ENCODE peak calls at places on chromosomes 6 and 20, in five cellular contexts. F is stimulated activated CD4-positive, alpha-beta T cell treated with anti-CD3 and anti-CD28 coated beads, Interleukin-1b, Interleukin-23, amount 100 ng/mL, for 24 hours; T is KBM-7; H is activated CD8-positive, alpha-beta T cell treated with anti-CD3 and anti-CD28 coated beads for 36 hours; A is A549. N is an unnamed sample.

GRCh38 chr6:149940673-149940984 is 1.2 kb upstream of the ULBP2 start:
- DNase-seq in F (no peak), T (no peak), H (no peak), A (no peak), N (no peak)

GRCh38 chr6:150324044-150324443 is 44.8 kb upstream of the IYD start:
- DNase-seq in F (no peak), T (no peak), H (no peak), A (no peak), N (no peak)

GRCh38 chr6:54737247-54737646 is 109.3 kb upstream of the FAM83B start:
- DNase-seq in F (no peak), T (peak; percentile 19), H (peak; percentile 9), A (peak; percentile 29), N (no peak)

GRCh38 chr20:1822564-1823420 is 72.4 kb upstream of the SIRPA start:
- DNase-seq in F (no peak), T (no peak), H (no peak), A (no peak), N (no peak)

GRCh38 chr6:90343581-90343980 is 46.9 kb upstream of the BACH2 start:
- DNase-seq in F (no peak), T (no peak), H (no peak), A (peak; percentile 11), N (no peak)

GRCh38 chr20:52242237-52243230 is 51.0 kb upstream of the ZFP64 start:
- DNase-seq in F (no peak), T (peak; percentile 48), H (no peak), A (no peak), N (peak; percentile 17)

GRCh38 chr20:50996901-50997830 is 25.7 kb downstream of the KCNG1 start:
- DNase-seq in F (no peak), T (no peak), H (no peak), A (no peak), N (no peak)

GRCh38 chr20:59742351-59743095 is 138.2 kb downstream of the PHACTR3 start:
- DNase-seq in F (no peak), T (no peak), H (no peak), A (no peak), N (no peak)

GRCh38 chr20:49529470-49529869 is 38.5 kb downstream of the PTGIS start:
- DNase-seq in F (no peak), T (no peak), H (no peak), A (no peak), N (no peak)

GRCh38 chr20:45918182-45918737 is 6.3 kb upstream of the PLTP start:
- DNase-seq in F (no peak), T (no peak), H (no peak), A (no peak), N (no peak)

GRCh38 chr6:40344566-40345185 is 242.5 kb downstream of the LRFN2 start:
- DNase-seq in F (no peak), T (no peak), H (no peak), A (no peak), N (no peak)

GRCh38 chr6:168906251-168906845 is 347.3 kb downstream of the THBS2 start:
- DNase-seq in F (no peak), T (no peak), H (no peak), A (no peak), N (no peak)

GRCh38 chr20:11544029-11544678 is 373.5 kb upstream of the BTBD3 start:
- DNase-seq in F (no peak), T (peak; percentile 63), H (peak; percentile 18), A (peak; percentile 84), N (no peak)

GRCh38 chr6:3744211-3744900 is 7.2 kb downstream of the PXDC1 start:
- DNase-seq in F (no peak), T (no peak), H (no peak), A (no peak), N (no peak)

GRCh38 chr20:63070771-63071540 is 64.2 kb upstream of the BHLHE23 start:
- DNase-seq in F (no peak), T (no peak), H (no peak), A (no peak), N (no peak)

GRCh38 chr20:6162239-6162638 is 39.4 kb upstream of the FERMT1 start:
- DNase-seq in F (no peak), T (no peak), H (no peak), A (no peak), N (no peak)

GRCh38 chr6:106870069-106870468 is 104.5 kb downstream of the CD24 start:
- DNase-seq in F (no peak), T (no peak), H (no peak), A (peak; percentile 34), N (peak; percentile 94)

GRCh38 chr6:70520575-70520974 is 46.2 kb upstream of the SDHAF4 start:
- DNase-seq in F (no peak), T (peak; percentile 17), H (no peak), A (peak; percentile 3), N (no peak)

GRCh38 chr6:142746524-142746923 is 198.5 kb downstream of the HIVEP2 start:
- DNase-seq in F (no peak), T (peak; percentile 39), H (peak; percentile 53), A (peak; percentile 26), N (peak; percentile 49)

GRCh38 chr6:137870744-137871247 is 3.7 kb downstream of the TNFAIP3 start:
- DNase-seq in F (no peak), T (no peak), H (peak; percentile 71), A (no peak), N (no peak)

GRCh38 chr6:169961772-169962561 is 210.5 kb downstream of the ERMARD start:
- DNase-seq in F (no peak), T (no peak), H (peak; percentile 55), A (no peak), N (peak; percentile 40)

GRCh38 chr20:37615507-37616425 is 78.1 kb upstream of the CTNNBL1 start:
- DNase-seq in F (peak; percentile 42), T (peak; percentile 37), H (peak; percentile 65), A (peak; percentile 61), N (no peak)

GRCh38 chr6:43376551-43376981 is 7.1 kb upstream of the ZNF318 start:
- DNase-seq in F (no peak), T (no peak), H (peak; percentile 69), A (no peak), N (no peak)

GRCh38 chr6:33750244-33750991 is 3.7 kb upstream of the IP6K3 start:
- DNase-seq in F (no peak), T (no peak), H (no peak), A (no peak), N (no peak)

GRCh38 chr20:9838378-9839295 is at the start of gene PAK5:
- DNase-seq in F (no peak), T (no peak), H (no peak), A (peak; percentile 68), N (no peak)